ENCODE peak calls at places on chromosome 9, in five cellular contexts. H is GM12878, J is A549, G is GM23338, E is K562. B is an unnamed sample.

GRCh38 chr9:135376511-135377173 is 102.9 kb upstream of the PPP1R26 start:
- DNase-seq in H (no peak), J (no peak), G (no peak), E (no peak), B (no peak)

GRCh38 chr9:108259917-108260675 is 595.7 kb downstream of the ACTL7B start:
- DNase-seq in H (no peak), J (no peak), G (no peak), E (no peak), B (no peak)

GRCh38 chr9:84697494-84698114 is 28.1 kb downstream of the NTRK2 start:
- DNase-seq in H (no peak), J (peak; percentile 30), G (peak; percentile 94), E (peak; percentile 26), B (peak; percentile 22)

GRCh38 chr9:1354066-1354465 is 303.9 kb downstream of the DMRT2 start:
- DNase-seq in H (no peak), J (no peak), G (no peak), E (no peak), B (no peak)

GRCh38 chr9:69157751-69158466 is 16.2 kb upstream of the TJP2 start:
- DNase-seq in H (no peak), J (no peak), G (no peak), E (no peak), B (no peak)

GRCh38 chr9:108543251-108543768 is 312.5 kb downstream of the ACTL7B start:
- DNase-seq in H (no peak), J (peak; percentile 68), G (peak; percentile 17), E (no peak), B (no peak)

GRCh38 chr9:93417538-93417937 is 33.9 kb upstream of the FAM120A start:
- DNase-seq in H (no peak), J (no peak), G (no peak), E (no peak), B (no peak)

GRCh38 chr9:36881316-36882116 is 152.6 kb downstream of the PAX5 start:
- DNase-seq in H (no peak), J (no peak), G (no peak), E (no peak), B (no peak)

GRCh38 chr9:95725045-95725444 is 150.4 kb upstream of the ERCC6L2 start:
- DNase-seq in H (no peak), J (no peak), G (no peak), E (no peak), B (peak; percentile 68)

GRCh38 chr9:93257808-93258331 is 73.9 kb downstream of the WNK2 start:
- DNase-seq in H (no peak), J (no peak), G (no peak), E (peak; percentile 15), B (no peak)

DNA sequence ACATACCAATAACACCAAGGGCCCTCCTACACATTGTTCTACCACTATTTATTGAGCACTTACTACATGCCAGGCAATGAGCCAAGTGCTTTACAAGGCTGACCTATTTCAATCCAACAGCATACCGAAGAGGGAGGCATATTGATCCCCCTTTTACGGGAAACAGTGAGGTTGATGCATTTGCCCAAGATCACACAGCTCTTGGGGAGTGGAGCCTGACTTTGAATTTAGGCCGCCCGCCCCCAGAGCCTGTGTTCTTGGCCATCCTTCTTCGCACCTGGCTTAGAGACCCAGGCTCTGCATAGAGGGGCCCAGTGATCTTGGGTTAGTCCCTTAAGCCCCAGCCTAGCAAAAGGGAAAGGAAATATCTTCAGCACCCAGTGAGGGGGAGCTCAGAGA is 158.1 kb upstream of the IER5L start:
- DNase-seq in H (no peak), J (no peak), G (peak; percentile 53), E (no peak), B (no peak)
- H3K27ac ChIP-seq in H (no peak overlapping the region), J (peak overlapping the region; percentile 100), G (peak overlapping the region; percentile 81), E (no peak overlapping the region), B (no peak overlapping the region)

GRCh38 chr9:132214027-132214622 is 52.3 kb downstream of the NTNG2 start:
- DNase-seq in H (no peak), J (peak; percentile 72), G (peak; percentile 85), E (no peak), B (no peak)
- TF ChIP-seq JUNB in H (no peak), J (no peak), G (no peak), E (no peak), B (no peak)

DNA sequence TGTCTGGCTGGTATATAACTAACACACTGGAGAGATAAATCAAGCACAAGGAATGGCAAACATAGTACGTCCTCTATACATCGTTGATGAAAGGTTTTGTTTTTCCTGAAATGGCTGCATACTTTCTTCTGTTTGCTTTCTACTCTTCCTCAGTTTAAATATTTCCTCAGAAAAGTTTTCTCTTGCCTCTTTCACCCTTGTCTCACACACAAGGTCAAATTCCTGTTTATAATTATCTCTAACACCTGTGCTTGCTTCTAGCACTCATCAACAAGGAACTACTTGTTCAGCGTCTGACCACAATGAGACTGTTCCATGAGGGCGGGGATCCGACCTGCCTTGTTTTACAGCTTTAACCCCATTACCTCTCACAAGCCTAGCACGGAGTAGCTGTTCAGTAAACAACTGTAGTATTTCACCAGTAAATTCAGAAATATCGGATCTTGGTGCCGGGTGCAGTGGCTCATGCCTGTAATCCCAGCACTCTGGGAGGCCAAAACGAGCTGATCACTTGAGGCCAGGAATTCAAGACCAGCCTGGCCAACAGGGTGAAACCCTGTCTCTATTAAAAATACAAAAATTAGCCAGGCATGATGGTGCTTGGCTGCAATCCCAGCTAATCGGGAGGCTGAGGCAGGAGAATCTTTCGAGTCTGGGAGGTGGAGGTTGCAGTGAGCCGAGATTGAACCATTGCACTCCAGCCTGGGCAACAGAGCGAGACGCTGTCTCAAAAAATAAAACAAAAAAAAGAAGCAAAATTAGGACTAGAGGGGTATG is 37.0 kb downstream of the NR6A1 start:
- DNase-seq in H (no peak), J (no peak), G (no peak), E (peak; percentile 23), B (peak; percentile 94)
- H3K27ac ChIP-seq in H (peak overlapping the region; percentile 24), J (no peak overlapping the region), G (peak overlapping the region; percentile 68), E (no peak overlapping the region), B (peak overlapping the region; percentile 64)

DNA sequence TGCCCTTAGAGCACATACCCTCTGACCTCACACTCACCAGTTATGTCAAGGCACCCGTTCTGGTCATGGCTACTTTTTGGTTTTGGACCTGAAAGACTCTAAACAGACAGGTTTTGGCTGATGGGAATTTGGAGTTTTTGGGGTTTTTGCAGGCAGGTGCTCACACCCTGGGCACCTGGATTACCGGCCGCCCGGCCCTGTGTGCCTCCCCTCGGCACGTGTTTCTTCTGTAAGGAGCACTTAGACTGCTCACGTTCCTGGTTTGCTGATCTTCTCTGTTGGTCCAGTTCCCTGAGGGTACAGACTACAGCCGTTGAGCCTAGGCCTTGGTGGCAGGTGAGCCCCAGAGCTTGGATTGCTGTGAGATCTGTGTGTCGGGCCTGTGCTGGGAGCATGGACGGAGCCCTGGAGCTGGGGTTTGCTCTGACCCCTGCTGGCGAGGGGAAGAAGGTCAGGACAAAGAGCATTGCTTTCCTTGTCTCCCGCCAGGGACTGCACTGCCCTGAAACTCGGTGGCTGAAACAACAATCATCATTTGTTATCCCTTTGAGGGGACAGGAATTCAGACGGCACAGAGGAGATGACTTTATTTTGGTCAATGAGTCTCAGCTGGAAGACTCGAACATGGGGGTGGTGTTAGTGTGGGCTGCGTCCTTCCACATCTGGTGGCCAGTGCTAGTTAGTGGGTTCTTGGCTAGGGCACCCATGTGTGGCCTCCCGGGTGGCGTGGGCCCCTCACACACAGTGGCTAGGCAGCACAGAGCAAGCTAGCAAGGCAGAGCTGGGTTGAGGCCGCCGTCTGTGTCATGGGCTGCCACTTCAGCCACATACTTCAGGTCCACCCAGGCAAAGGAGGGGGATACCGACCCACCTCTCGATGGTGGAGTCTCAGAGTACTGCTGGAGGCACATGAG is 76.4 kb downstream of the EHMT1 start:
- DNase-seq in H (no peak), J (peak; percentile 54), G (peak; percentile 89), E (peak; percentile 76), B (peak; percentile 64)
- TF ChIP-seq JUNB in H (no peak), J (no peak), G (no peak), E (no peak), B (no peak)

GRCh38 chr9:4144869-4145268 is 155.0 kb downstream of the GLIS3 start:
- DNase-seq in H (no peak), J (no peak), G (no peak), E (no peak), B (no peak)
- H3K27ac ChIP-seq in H (no peak overlapping the region), J (peak overlapping the region; percentile 80), G (no peak overlapping the region), E (no peak overlapping the region), B (no peak overlapping the region)